ENCODE peak calls at places on chromosome 4, in five cellular contexts. One of them, this sample, is unnamed.

GRCh38 chr4:61375316-61375715 is 175.2 kb downstream of the ADGRL3 start:
- DNase-seq in GM13977: no peak
- DNase-seq in HL-60: no peak
- DNase-seq in spleen: no peak
- DNase-seq in heart left ventricle: no peak
- DNase-seq in this sample: no peak

GRCh38 chr4:54872246-54872645 is 214.5 kb downstream of the KIT start:
- DNase-seq in heart left ventricle: no peak
- DNase-seq in spleen: no peak
- DNase-seq in HL-60: no peak
- DNase-seq in GM13977: no peak
- DNase-seq in this sample: no peak

GRCh38 chr4:98801259-98801725 is 127.6 kb downstream of the EIF4E start:
- DNase-seq in spleen: no peak
- DNase-seq in GM13977: no peak
- DNase-seq in heart left ventricle: no peak
- DNase-seq in HL-60: no peak
- DNase-seq in this sample: no peak

GRCh38 chr4:40199999-40200880 is 3.4 kb downstream of the RHOH start:
- DNase-seq in HL-60: peak; percentile 47
- DNase-seq in spleen: no peak
- DNase-seq in GM13977: peak; percentile 39
- DNase-seq in heart left ventricle: no peak
- DNase-seq in this sample: peak; percentile 31

GRCh38 chr4:15244354-15244753 is 183.5 kb upstream of the C1QTNF7 start:
- DNase-seq in spleen: no peak
- DNase-seq in GM13977: no peak
- DNase-seq in HL-60: no peak
- DNase-seq in heart left ventricle: no peak
- DNase-seq in this sample: no peak

GRCh38 chr4:66235876-66236275 is 565.6 kb upstream of the EPHA5 start:
- DNase-seq in GM13977: no peak
- DNase-seq in HL-60: no peak
- DNase-seq in heart left ventricle: no peak
- DNase-seq in spleen: no peak
- DNase-seq in this sample: no peak

GRCh38 chr4:101993841-101994221 is 203.3 kb downstream of the BANK1 start:
- DNase-seq in spleen: no peak
- DNase-seq in heart left ventricle: no peak
- DNase-seq in HL-60: no peak
- DNase-seq in GM13977: no peak
- DNase-seq in this sample: no peak

GRCh38 chr4:56613101-56613862 is 67.8 kb downstream of the HOPX start:
- DNase-seq in HL-60: no peak
- DNase-seq in GM13977: no peak
- DNase-seq in heart left ventricle: no peak
- DNase-seq in spleen: no peak
- DNase-seq in this sample: no peak

GRCh38 chr4:65968873-65969272 is 298.6 kb upstream of the EPHA5 start:
- DNase-seq in spleen: no peak
- DNase-seq in heart left ventricle: no peak
- DNase-seq in HL-60: no peak
- DNase-seq in GM13977: no peak
- DNase-seq in this sample: no peak

GRCh38 chr4:24642941-24643628 is 58.7 kb upstream of the DHX15 start:
- DNase-seq in HL-60: no peak
- DNase-seq in spleen: no peak
- DNase-seq in heart left ventricle: no peak
- DNase-seq in GM13977: no peak
- DNase-seq in this sample: no peak

GRCh38 chr4:186193851-186194250 is 2.5 kb downstream of the CYP4V2 start:
- DNase-seq in HL-60: no peak
- DNase-seq in heart left ventricle: no peak
- DNase-seq in spleen: no peak
- DNase-seq in GM13977: no peak
- DNase-seq in this sample: no peak

GRCh38 chr4:83231620-83232056 is 53.0 kb downstream of the COQ2 start:
- DNase-seq in spleen: no peak
- DNase-seq in heart left ventricle: no peak
- DNase-seq in GM13977: no peak
- DNase-seq in HL-60: peak; percentile 98
- DNase-seq in this sample: no peak

GRCh38 chr4:140802591-140802990 is 46.4 kb upstream of the TBC1D9 start:
- DNase-seq in HL-60: no peak
- DNase-seq in heart left ventricle: no peak
- DNase-seq in spleen: no peak
- DNase-seq in GM13977: no peak
- DNase-seq in this sample: no peak

GRCh38 chr4:141352775-141353544 is 132.3 kb downstream of the ZNF330 start:
- DNase-seq in heart left ventricle: no peak
- DNase-seq in HL-60: peak; percentile 54
- DNase-seq in spleen: no peak
- DNase-seq in GM13977: no peak
- DNase-seq in this sample: no peak

GRCh38 chr4:11537846-11538245 is 109.2 kb upstream of the HS3ST1 start:
- DNase-seq in heart left ventricle: no peak
- DNase-seq in spleen: no peak
- DNase-seq in HL-60: no peak
- DNase-seq in GM13977: no peak
- DNase-seq in this sample: no peak

GRCh38 chr4:66575024-66575696 is 904.9 kb upstream of the EPHA5 start:
- DNase-seq in spleen: peak; percentile 37
- DNase-seq in heart left ventricle: no peak
- DNase-seq in HL-60: no peak
- DNase-seq in GM13977: no peak
- DNase-seq in this sample: no peak

GRCh38 chr4:42018451-42018850 is 28.1 kb downstream of the SLC30A9 start:
- DNase-seq in spleen: no peak
- DNase-seq in GM13977: no peak
- DNase-seq in heart left ventricle: no peak
- DNase-seq in HL-60: no peak
- DNase-seq in this sample: no peak

GRCh38 chr4:101187837-101188236 is 159.5 kb downstream of the PPP3CA start:
- DNase-seq in spleen: no peak
- DNase-seq in GM13977: no peak
- DNase-seq in heart left ventricle: no peak
- DNase-seq in HL-60: no peak
- DNase-seq in this sample: no peak

GRCh38 chr4:52076731-52077130 is 25.6 kb downstream of the SPATA18 start:
- DNase-seq in spleen: peak; percentile 65
- DNase-seq in HL-60: no peak
- DNase-seq in heart left ventricle: no peak
- DNase-seq in GM13977: no peak
- DNase-seq in this sample: no peak

DNA sequence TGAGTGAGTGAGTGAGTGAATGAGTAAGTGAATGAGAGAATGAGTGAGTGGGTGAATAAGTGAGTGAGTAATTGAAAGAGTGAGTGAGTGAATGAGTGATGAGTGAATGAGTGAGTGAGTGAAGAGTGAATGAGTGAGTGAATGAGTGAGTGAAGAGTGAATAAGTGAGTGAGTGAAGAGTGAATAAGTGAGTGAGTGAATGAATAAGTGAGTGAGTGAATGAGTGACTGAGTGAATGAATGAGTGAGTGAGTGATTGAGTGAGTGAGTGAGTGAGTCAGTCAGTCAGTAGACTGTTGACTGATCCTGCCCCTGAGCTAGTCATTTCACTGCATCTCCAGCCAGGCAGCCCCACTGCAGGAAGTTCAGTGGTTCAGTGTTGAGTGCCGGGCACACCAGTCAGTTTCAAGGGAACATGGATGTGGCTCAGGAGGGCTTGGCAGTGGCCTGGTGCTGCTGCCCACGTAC is 228.4 kb upstream of the PSAPL1 start:
- DNase-seq in spleen: peak; percentile 59
- DNase-seq in heart left ventricle: no peak
- DNase-seq in HL-60: no peak
- DNase-seq in GM13977: no peak
- DNase-seq in this sample: no peak
- TF ChIP-seq CTCF in spleen: no peak
- TF ChIP-seq CTCF in heart left ventricle: no peak
- TF ChIP-seq CTCF in HL-60: no peak
- TF ChIP-seq CTCF in GM13977: no peak
- TF ChIP-seq CTCF in this sample: no peak

GRCh38 chr4:53461244-53461643 is 83.8 kb downstream of the FIP1L1 start:
- DNase-seq in GM13977: no peak
- DNase-seq in HL-60: no peak
- DNase-seq in spleen: no peak
- DNase-seq in heart left ventricle: no peak
- DNase-seq in this sample: no peak
- TF ChIP-seq CTCF in GM13977: no peak
- TF ChIP-seq CTCF in HL-60: no peak
- TF ChIP-seq CTCF in spleen: no peak
- TF ChIP-seq CTCF in heart left ventricle: no peak
- TF ChIP-seq CTCF in this sample: no peak

GRCh38 chr4:34422472-34422871 is 1821.8 kb downstream of the ARAP2 start:
- DNase-seq in HL-60: no peak
- DNase-seq in GM13977: no peak
- DNase-seq in spleen: no peak
- DNase-seq in heart left ventricle: no peak
- DNase-seq in this sample: no peak
- TF ChIP-seq CTCF in HL-60: no peak
- TF ChIP-seq CTCF in GM13977: peak; percentile 10
- TF ChIP-seq CTCF in spleen: no peak
- TF ChIP-seq CTCF in heart left ventricle: no peak
- TF ChIP-seq CTCF in this sample: no peak

GRCh38 chr4:155616112-155616511 is 50.5 kb upstream of the GUCY1A1 start:
- DNase-seq in spleen: no peak
- DNase-seq in HL-60: no peak
- DNase-seq in heart left ventricle: no peak
- DNase-seq in GM13977: no peak
- DNase-seq in this sample: no peak

GRCh38 chr4:155617312-155617711 is 49.3 kb upstream of the GUCY1A1 start:
- DNase-seq in HL-60: no peak
- DNase-seq in heart left ventricle: no peak
- DNase-seq in GM13977: no peak
- DNase-seq in spleen: no peak
- DNase-seq in this sample: no peak

GRCh38 chr4:155618183-155618838 is 48.3 kb upstream of the GUCY1A1 start:
- DNase-seq in heart left ventricle: no peak
- DNase-seq in GM13977: no peak
- DNase-seq in spleen: no peak
- DNase-seq in HL-60: no peak
- DNase-seq in this sample: no peak

GRCh38 chr4:155614111-155614762 is 52.4 kb upstream of the GUCY1A1 start:
- DNase-seq in GM13977: no peak
- DNase-seq in HL-60: no peak
- DNase-seq in spleen: no peak
- DNase-seq in heart left ventricle: no peak
- DNase-seq in this sample: no peak

GRCh38 chr4:155615054-155615887 is 51.4 kb upstream of the GUCY1A1 start:
- DNase-seq in HL-60: no peak
- DNase-seq in GM13977: no peak
- DNase-seq in heart left ventricle: no peak
- DNase-seq in spleen: no peak
- DNase-seq in this sample: no peak
- TF ChIP-seq CTCF in HL-60: no peak
- TF ChIP-seq CTCF in GM13977: no peak
- TF ChIP-seq CTCF in heart left ventricle: no peak
- TF ChIP-seq CTCF in spleen: no peak
- TF ChIP-seq CTCF in this sample: no peak

DNA sequence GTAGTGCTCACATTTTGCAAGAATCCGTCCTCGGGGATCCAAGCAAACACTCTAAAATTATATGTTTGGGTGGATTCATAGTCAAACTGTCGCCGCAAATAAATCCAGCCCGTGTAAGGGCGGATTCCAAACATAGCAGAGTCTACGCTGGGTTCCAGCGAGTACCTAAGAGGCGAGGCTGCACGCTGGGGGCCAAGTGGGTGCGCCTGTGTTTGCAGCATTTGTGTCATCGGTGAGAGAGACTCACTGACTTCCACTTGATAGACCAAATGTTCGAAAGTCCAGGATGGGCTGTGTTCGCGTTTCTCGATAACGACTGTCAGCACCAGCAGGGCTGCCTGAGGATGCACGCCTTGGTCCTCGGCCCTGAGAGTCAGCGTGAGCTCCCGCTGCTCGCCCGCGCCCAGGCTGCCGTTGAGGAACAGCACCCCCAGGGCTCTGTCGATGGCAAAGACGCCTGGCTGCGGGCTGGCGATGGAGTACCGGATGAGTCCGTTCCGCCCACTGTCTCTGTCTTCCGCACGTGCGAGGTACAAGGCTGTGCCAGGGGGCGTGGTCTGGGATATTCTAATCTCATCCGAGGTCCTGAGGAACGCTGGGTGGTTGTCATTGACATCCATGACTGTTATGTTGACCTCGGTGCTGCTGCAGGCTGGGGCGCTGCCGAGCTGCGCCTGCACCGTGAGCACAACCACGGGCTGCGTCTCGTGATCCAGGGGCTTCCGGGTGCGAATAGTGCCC is 158.7 kb downstream of the DCHS2 start:
- DNase-seq in spleen: peak; percentile 89
- DNase-seq in HL-60: peak; percentile 5
- DNase-seq in GM13977: no peak
- DNase-seq in heart left ventricle: peak; percentile 6
- DNase-seq in this sample: peak; percentile 12
- TF ChIP-seq CTCF in spleen: no peak
- TF ChIP-seq CTCF in HL-60: no peak
- TF ChIP-seq CTCF in GM13977: peak; percentile 15
- TF ChIP-seq CTCF in heart left ventricle: no peak
- TF ChIP-seq CTCF in this sample: no peak

DNA sequence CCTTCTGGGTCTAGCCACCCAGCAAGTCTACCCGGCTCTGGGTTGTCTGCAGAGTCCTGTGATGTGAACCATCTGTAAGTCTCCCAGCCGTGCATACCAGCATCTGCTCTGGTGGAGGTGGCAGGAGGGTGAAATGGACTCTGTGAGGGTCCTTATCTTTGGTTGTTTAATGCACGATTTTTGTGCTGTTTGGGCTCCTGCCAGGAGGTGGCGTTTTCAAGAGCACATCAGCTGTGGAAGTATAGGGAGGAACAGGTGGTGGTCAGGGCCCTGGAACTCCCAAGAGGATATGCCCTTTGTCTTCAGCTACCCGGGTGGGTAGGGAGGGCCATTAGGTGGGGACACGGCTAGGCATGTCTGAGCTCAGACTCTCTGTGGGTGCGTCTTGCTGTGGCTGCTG is 66.5 kb upstream of the ZFP42 start:
- DNase-seq in spleen: no peak
- DNase-seq in GM13977: no peak
- DNase-seq in heart left ventricle: no peak
- DNase-seq in HL-60: no peak
- DNase-seq in this sample: no peak
- TF ChIP-seq CTCF in spleen: no peak
- TF ChIP-seq CTCF in GM13977: no peak
- TF ChIP-seq CTCF in heart left ventricle: no peak
- TF ChIP-seq CTCF in HL-60: no peak
- TF ChIP-seq CTCF in this sample: no peak

GRCh38 chr4:163758032-163758431 is 263.5 kb downstream of the TMA16 start:
- DNase-seq in spleen: no peak
- DNase-seq in HL-60: no peak
- DNase-seq in GM13977: no peak
- DNase-seq in heart left ventricle: no peak
- DNase-seq in this sample: no peak

DNA sequence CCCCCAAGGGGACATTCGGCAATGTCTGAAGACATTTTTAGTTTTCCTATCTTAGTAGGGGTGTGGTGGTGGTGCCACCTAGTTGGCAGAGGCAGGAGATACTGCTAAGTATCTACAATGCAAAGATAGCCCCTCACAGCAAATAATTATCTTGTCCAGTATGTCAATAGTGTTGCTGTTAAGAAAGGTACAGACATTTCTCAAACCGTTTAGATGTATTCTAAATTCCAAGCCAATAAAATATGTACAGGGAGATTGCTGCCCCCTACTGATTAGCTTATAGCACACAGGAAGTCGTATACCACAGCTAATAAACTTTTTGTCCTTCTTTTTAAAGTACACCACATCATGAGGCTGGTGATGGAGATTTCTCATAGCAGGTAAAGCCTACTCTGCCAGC is 260.5 kb downstream of the TMA16 start:
- DNase-seq in spleen: no peak
- DNase-seq in HL-60: no peak
- DNase-seq in GM13977: peak; percentile 3
- DNase-seq in heart left ventricle: no peak
- DNase-seq in this sample: peak; percentile 11
- TF ChIP-seq CTCF in spleen: peak; percentile 38
- TF ChIP-seq CTCF in HL-60: peak; percentile 30
- TF ChIP-seq CTCF in GM13977: peak; percentile 24
- TF ChIP-seq CTCF in heart left ventricle: no peak
- TF ChIP-seq CTCF in this sample: peak; percentile 12

This sample was measured in GM20000.